ENCODE peak calls at places on chromosomes 3 and 15, in ten cellular contexts. G is omental fat pad; T is neural progenitor cell; A is GM13977; N is left cardiac atrium; M is GM20000; V is nephron progenitor cell; Y is NCI-H1105 treated with DMSO at 0.1 percent for 48 hours; U is islet precursor cell; E is stimulated activated CD8-positive, alpha-beta memory T cell treated with anti-CD3 and anti-CD28 coated beads, Interleukin-2, amount 100 ng/mL, for 1 hour. Q is an unnamed sample.

GRCh38 chr3:195007151-195007550 is 263.8 kb downstream of the XXYLT1 start:
- DNase-seq in U (peak; percentile 7), A (no peak), N (no peak), T (no peak), M (no peak), E (no peak), V (no peak), G (no peak), Y (no peak), Q (no peak)

GRCh38 chr15:77866596-77867125 is 210.8 kb downstream of the TBC1D2B start:
- DNase-seq in M (no peak), A (no peak), G (no peak), T (no peak), U (peak; percentile 45), N (no peak), V (no peak), E (no peak), Y (no peak), Q (no peak)

GRCh38 chr3:123082370-123083065 is 15.7 kb downstream of the PDIA5 start:
- DNase-seq in E (no peak), A (no peak), M (peak; percentile 53), G (no peak), Y (no peak), N (no peak), T (no peak), U (no peak), V (no peak), Q (no peak)

GRCh38 chr15:28110416-28110975 is 11.4 kb upstream of the OCA2 start:
- DNase-seq in U (peak; percentile 46), N (no peak), V (no peak), G (no peak), Y (no peak), M (no peak), T (no peak), A (no peak), E (no peak), Q (no peak)

GRCh38 chr3:173529062-173529711 is 131.6 kb downstream of the NLGN1 start:
- DNase-seq in M (peak; percentile 4), A (peak; percentile 5), Y (no peak), V (no peak), T (peak; percentile 67), E (no peak), N (no peak), U (peak; percentile 69), G (no peak), Q (peak; percentile 40)

GRCh38 chr15:66578286-66578875 is 12.6 kb upstream of the LCTL start:
- DNase-seq in M (no peak), E (no peak), G (no peak), U (no peak), T (no peak), Y (no peak), V (no peak), N (no peak), A (no peak), Q (no peak)

GRCh38 chr3:126857928-126858327 is 125.0 kb upstream of the PLXNA1 start:
- DNase-seq in E (no peak), U (no peak), A (no peak), T (no peak), N (no peak), V (no peak), Y (no peak), G (no peak), M (no peak), Q (peak; percentile 51)

GRCh38 chr15:98904466-98905048 is 103.0 kb downstream of the PGPEP1L start:
- DNase-seq in M (peak; percentile 54), N (no peak), U (peak; percentile 81), G (no peak), T (peak; percentile 66), E (no peak), Y (peak; percentile 3), V (peak; percentile 18), A (peak; percentile 63), Q (no peak)

GRCh38 chr15:23570466-23570865 is 5.0 kb downstream of the MKRN3 start:
- DNase-seq in N (no peak), V (no peak), G (no peak), M (no peak), Y (peak; percentile 28), E (no peak), U (peak; percentile 78), A (no peak), T (peak; percentile 49), Q (no peak)

GRCh38 chr15:51801391-51801835 is 28.0 kb upstream of the TMOD3 start:
- DNase-seq in M (peak; percentile 15), A (peak; percentile 8), G (no peak), V (peak; percentile 40), Y (no peak), U (peak; percentile 73), T (peak; percentile 60), E (no peak), N (peak; percentile 55), Q (peak; percentile 62)

GRCh38 chr15:87349181-87349580 is 907.4 kb downstream of the NTRK3 start:
- DNase-seq in V (no peak), U (no peak), A (no peak), Y (no peak), M (no peak), T (no peak), N (no peak), G (no peak), E (no peak), Q (no peak)

GRCh38 chr3:111072016-111072891 is 638 bp downstream of the NECTIN3 start:
- DNase-seq in N (peak; percentile 41), E (no peak), T (peak; percentile 64), Y (peak; percentile 65), A (no peak), M (no peak), V (peak; percentile 56), U (peak; percentile 57), G (no peak), Q (peak; percentile 50)

GRCh38 chr3:109265300-109265699 is 51.0 kb downstream of the DPPA2 start:
- DNase-seq in T (no peak), N (no peak), Y (no peak), E (no peak), M (no peak), V (no peak), G (no peak), A (no peak), U (no peak), Q (peak; percentile 67)

GRCh38 chr15:59208850-59209249 is 2.2 kb downstream of the LDHAL6B start:
- DNase-seq in Y (no peak), E (no peak), A (no peak), M (no peak), V (no peak), G (no peak), N (no peak), T (no peak), U (no peak), Q (no peak)

GRCh38 chr3:116440196-116440595 is 5.1 kb downstream of the LSAMP start:
- DNase-seq in U (no peak), A (peak; percentile 17), Y (no peak), V (no peak), M (no peak), G (no peak), T (peak; percentile 8), N (no peak), E (no peak), Q (peak; percentile 33)

GRCh38 chr3:128395500-128396125 is 71.1 kb downstream of the DNAJB8 start:
- DNase-seq in V (no peak), N (peak; percentile 82), Y (no peak), A (no peak), G (no peak), M (no peak), E (no peak), U (no peak), T (no peak), Q (peak; percentile 87)

GRCh38 chr3:71069797-71070196 is 513.7 kb downstream of the FOXP1 start:
- DNase-seq in Y (peak; percentile 67), A (peak; percentile 36), V (peak; percentile 22), N (peak; percentile 78), G (no peak), U (peak; percentile 79), T (peak; percentile 65), M (peak; percentile 47), E (peak; percentile 56), Q (peak; percentile 79)

GRCh38 chr3:122947621-122948202 is 79.9 kb downstream of the SEMA5B start:
- DNase-seq in N (no peak), T (no peak), E (no peak), U (no peak), A (no peak), Y (no peak), G (no peak), V (no peak), M (no peak), Q (peak; percentile 78)

GRCh38 chr3:137121704-137122314 is 164.0 kb downstream of the IL20RB start:
- DNase-seq in N (no peak), T (peak; percentile 70), E (no peak), M (peak; percentile 36), V (peak; percentile 35), G (no peak), Y (peak; percentile 61), A (peak; percentile 47), U (peak; percentile 74), Q (peak; percentile 60)

GRCh38 chr3:107894998-107895397 is 195.8 kb downstream of the CD47 start:
- DNase-seq in E (no peak), Y (no peak), M (no peak), U (no peak), V (no peak), A (no peak), N (no peak), T (no peak), G (no peak), Q (peak; percentile 21)

GRCh38 chr15:85389774-85390173 is 9.4 kb downstream of the AKAP13 start:
- DNase-seq in A (no peak), U (no peak), E (no peak), V (no peak), Y (no peak), G (no peak), T (no peak), M (no peak), N (no peak), Q (no peak)

GRCh38 chr15:89963301-89964288 is 37.5 kb upstream of the ZNF710 start:
- DNase-seq in U (no peak), T (no peak), E (no peak), G (no peak), M (no peak), V (no peak), N (no peak), Y (no peak), A (no peak), Q (no peak)

GRCh38 chr15:73601449-73602425 is 31.5 kb downstream of the NPTN start:
- DNase-seq in G (no peak), T (peak; percentile 38), N (peak; percentile 33), U (peak; percentile 63), E (no peak), M (no peak), V (no peak), A (no peak), Y (no peak), Q (peak; percentile 83)

GRCh38 chr3:122626515-122627180 is 49.2 kb downstream of the PARP15 start:
- DNase-seq in M (no peak), N (no peak), A (no peak), Y (no peak), T (no peak), E (no peak), V (no peak), U (no peak), G (no peak), Q (no peak)

GRCh38 chr3:195888311-195888761 is 20.0 kb downstream of the TNK2 start:
- DNase-seq in M (no peak), A (no peak), V (no peak), N (no peak), U (no peak), G (no peak), E (no peak), T (no peak), Y (no peak), Q (no peak)

GRCh38 chr15:80996247-80996646 is 4.5 kb upstream of the TLNRD1 start:
- DNase-seq in M (no peak), V (no peak), T (peak; percentile 34), N (no peak), Y (peak; percentile 3), G (no peak), E (no peak), A (no peak), U (no peak), Q (no peak)

GRCh38 chr3:157174265-157174615 is 14.3 kb upstream of the CCNL1 start:
- DNase-seq in N (no peak), G (no peak), M (no peak), E (no peak), A (peak; percentile 21), V (peak; percentile 26), T (peak; percentile 35), Y (no peak), U (no peak), Q (no peak)

GRCh38 chr15:60729850-60730458 is 251.0 kb upstream of the ICE2 start:
- DNase-seq in Y (no peak), M (no peak), V (no peak), E (no peak), A (no peak), U (no peak), N (no peak), T (no peak), G (no peak), Q (no peak)

Q was measured in cardiac muscle cell.